ENCODE peak calls at places on chromosome 2, in seven cellular contexts. C is tibial artery, S is fibroblast of the aortic adventitia, U is coronary artery, K is neural crest cell, I is retinal pigment epithelial cell, F is vagina. D is an unnamed sample.

GRCh38 chr2:197873293-197873701 is 68.9 kb downstream of the PLCL1 start:
- DNase-seq in C (no peak), S (peak), U (no peak), K (no peak), I (peak), F (no peak), D (no peak)

GRCh38 chr2:139805378-139805777 is 1025.2 kb upstream of the NXPH2 start:
- DNase-seq in C (no peak), S (no peak), U (no peak), K (no peak), I (no peak), F (no peak), D (no peak)

GRCh38 chr2:180124273-180124881 is 117.3 kb upstream of the CWC22 start:
- DNase-seq in C (no peak), S (peak), U (no peak), K (no peak), I (no peak), F (no peak), D (no peak)

GRCh38 chr2:1590611-1591460 is 153.5 kb downstream of the PXDN start:
- DNase-seq in C (no peak), S (peak), U (peak), K (no peak), I (no peak), F (no peak), D (no peak)

GRCh38 chr2:183284606-183285005 is 160.4 kb downstream of the NUP35 start:
- DNase-seq in C (no peak), S (peak), U (no peak), K (no peak), I (no peak), F (no peak), D (no peak)

GRCh38 chr2:127000937-127001336 is 102.2 kb downstream of the TEX51 start:
- DNase-seq in C (no peak), S (no peak), U (no peak), K (no peak), I (no peak), F (no peak), D (no peak)

GRCh38 chr2:72214429-72215143 is 66.9 kb upstream of the CYP26B1 start:
- DNase-seq in C (no peak), S (peak), U (no peak), K (no peak), I (no peak), F (no peak), D (no peak)

GRCh38 chr2:202406445-202406967 is 30.4 kb downstream of the BMPR2 start:
- DNase-seq in C (no peak), S (no peak), U (no peak), K (no peak), I (no peak), F (no peak), D (no peak)

GRCh38 chr2:23606968-23607367 is 222.0 kb downstream of the KLHL29 start:
- DNase-seq in C (no peak), S (peak), U (no peak), K (no peak), I (peak), F (no peak), D (no peak)

GRCh38 chr2:205696541-205697441 is 14.5 kb downstream of the NRP2 start:
- DNase-seq in C (no peak), S (no peak), U (no peak), K (no peak), I (no peak), F (no peak), D (no peak)

GRCh38 chr2:129178356-129178755 is 801.1 kb upstream of the RAB6C start:
- DNase-seq in C (peak), S (no peak), U (no peak), K (no peak), I (no peak), F (no peak), D (no peak)

GRCh38 chr2:127695491-127696472 is 5.5 kb upstream of the SFT2D3 start:
- DNase-seq in C (peak), S (peak), U (no peak), K (peak), I (no peak), F (no peak), D (no peak)

GRCh38 chr2:172672999-172673726 is 62.5 kb upstream of the RAPGEF4 start:
- DNase-seq in C (no peak), S (no peak), U (no peak), K (no peak), I (peak), F (no peak), D (no peak)

GRCh38 chr2:195674491-195675226 is 17.6 kb downstream of the SLC39A10 start:
- DNase-seq in C (no peak), S (peak), U (no peak), K (no peak), I (no peak), F (no peak), D (no peak)

GRCh38 chr2:163345795-163346573 is 389.8 kb downstream of the FIGN start:
- DNase-seq in C (no peak), S (peak), U (no peak), K (peak), I (no peak), F (no peak), D (no peak)

GRCh38 chr2:20585710-20586378 is 65.1 kb downstream of the HS1BP3 start:
- DNase-seq in C (no peak), S (no peak), U (peak), K (no peak), I (no peak), F (no peak), D (no peak)

GRCh38 chr2:24858996-24859395 is 61.0 kb downstream of the ADCY3 start:
- DNase-seq in C (no peak), S (no peak), U (no peak), K (no peak), I (no peak), F (no peak), D (no peak)

GRCh38 chr2:134261398-134262131 is 7.7 kb downstream of the MGAT5 start:
- DNase-seq in C (no peak), S (peak), U (no peak), K (no peak), I (no peak), F (no peak), D (no peak)

GRCh38 chr2:11535899-11536344 is 2.1 kb downstream of the GREB1 start:
- DNase-seq in C (no peak), S (no peak), U (no peak), K (no peak), I (no peak), F (no peak), D (no peak)

GRCh38 chr2:11533278-11534077 is at the start of gene GREB1:
- DNase-seq in C (no peak), S (peak), U (no peak), K (no peak), I (no peak), F (no peak), D (no peak)

GRCh38 chr2:11534078-11534745 is 367 bp downstream of the GREB1 start:
- DNase-seq in C (no peak), S (no peak), U (no peak), K (no peak), I (no peak), F (no peak), D (no peak)

GRCh38 chr2:11532434-11533055 is 1.3 kb upstream of the GREB1 start:
- DNase-seq in C (no peak), S (peak), U (no peak), K (no peak), I (no peak), F (no peak), D (no peak)

DNA sequence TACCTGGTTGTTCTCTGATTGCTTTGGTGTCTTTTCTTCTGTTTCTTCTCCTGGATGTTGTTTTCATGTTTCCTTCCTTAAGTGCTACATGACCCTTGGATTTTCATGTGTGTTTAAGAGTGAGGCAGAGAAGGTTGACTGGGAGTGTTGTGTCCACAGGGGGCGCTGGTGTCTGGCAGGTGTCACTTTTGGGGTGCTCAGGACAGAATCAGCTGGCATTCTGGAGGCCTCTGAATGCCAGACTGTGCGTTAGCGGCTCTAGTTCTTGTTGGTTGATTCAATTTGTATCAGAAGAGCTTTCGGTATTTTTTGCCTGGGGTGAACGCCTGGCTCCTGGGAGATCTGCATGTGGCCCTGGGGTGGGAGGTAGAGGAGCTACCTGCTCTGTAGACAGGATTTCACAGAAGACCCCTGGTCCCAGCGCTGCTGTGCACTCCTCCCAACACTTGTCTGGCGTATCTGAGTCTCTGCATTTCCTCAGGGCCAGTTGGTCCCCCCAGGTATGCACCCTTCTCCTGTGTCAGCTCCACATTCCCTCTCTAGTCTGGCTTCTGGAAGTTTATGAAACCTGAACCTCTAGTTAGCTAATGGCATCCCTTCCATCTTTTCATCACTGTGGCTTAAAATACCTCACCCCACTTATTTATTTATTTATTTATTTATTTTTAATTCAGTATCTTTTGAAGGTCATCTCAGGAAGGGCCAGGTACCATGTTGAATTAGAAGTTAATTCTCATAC is 1.1 kb downstream of the GREB1 start:
- DNase-seq in C (no peak), S (no peak), U (no peak), K (no peak), I (no peak), F (no peak), D (no peak)
- TF ChIP-seq CTCF in C (no peak), S (no peak), U (no peak), K (no peak), I (peak), F (no peak), D (peak)

DNA sequence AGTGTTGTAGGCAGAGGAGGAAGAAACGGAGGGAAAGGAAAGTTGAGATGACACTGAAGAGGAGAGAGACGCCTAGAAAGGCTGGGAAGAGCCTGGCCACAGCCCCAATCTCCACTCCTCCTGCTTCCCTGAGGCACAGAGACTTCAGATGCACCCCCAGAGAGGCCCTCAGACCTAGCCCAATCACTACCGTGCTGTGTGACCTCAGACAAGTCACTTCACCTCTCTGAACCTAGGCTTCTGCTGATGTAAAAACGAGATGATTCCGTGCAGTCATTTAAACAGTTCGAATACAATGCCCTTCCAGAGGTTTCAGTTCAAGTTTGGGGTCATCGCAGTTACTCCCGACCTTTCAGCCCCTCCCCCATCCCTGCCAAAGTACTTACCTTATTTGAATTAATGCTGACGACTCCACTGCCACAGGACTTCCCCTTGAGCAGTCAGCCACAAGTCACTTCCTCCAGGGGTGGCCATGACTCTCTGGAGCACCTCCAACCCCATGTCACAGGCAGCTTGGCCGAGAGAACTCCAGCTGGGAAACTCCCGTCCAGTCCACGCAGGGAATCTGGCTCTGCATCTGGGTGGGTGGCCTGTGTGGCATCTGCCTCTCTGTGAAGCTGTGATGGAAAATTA is 105.2 kb upstream of the ID2 start:
- DNase-seq in C (no peak), S (no peak), U (peak), K (no peak), I (no peak), F (peak), D (peak)
- TF ChIP-seq CTCF in C (no peak), S (no peak), U (no peak), K (no peak), I (no peak), F (no peak), D (no peak)

GRCh38 chr2:178361588-178361987 is 89.4 kb downstream of the PRKRA start:
- DNase-seq in C (no peak), S (no peak), U (no peak), K (no peak), I (no peak), F (no peak), D (no peak)
- TF ChIP-seq CTCF in C (no peak), S (no peak), U (no peak), K (no peak), I (no peak), F (no peak), D (no peak)

GRCh38 chr2:27100036-27100435 is 13.5 kb downstream of the KHK start:
- DNase-seq in C (no peak), S (no peak), U (no peak), K (no peak), I (no peak), F (no peak), D (no peak)
- TF ChIP-seq CTCF in C (no peak), S (no peak), U (no peak), K (no peak), I (no peak), F (no peak), D (no peak)